ENCODE peak calls at places on chromosomes 6 and 20, in four cellular contexts. P, H, T and R are unnamed samples.

GRCh38 chr6:24193364-24193763 is 67.3 kb downstream of the NRSN1 start:
- DNase-seq in P (no peak), H (no peak), T (no peak), R (no peak)

GRCh38 chr6:21199246-21199645 is 394.3 kb upstream of the SOX4 start:
- DNase-seq in P (no peak), H (no peak), T (peak), R (no peak)

GRCh38 chr20:19937651-19938420 is 79.3 kb upstream of the NAA20 start:
- DNase-seq in P (no peak), H (peak), T (no peak), R (peak)

GRCh38 chr20:24672886-24673677 is 203.7 kb downstream of the SYNDIG1 start:
- DNase-seq in P (peak), H (no peak), T (no peak), R (no peak)

GRCh38 chr6:39791850-39792500 is at the start of gene DAAM2:
- DNase-seq in P (peak), H (no peak), T (peak), R (no peak)

GRCh38 chr20:36866681-36867485 is 9.1 kb upstream of the TLDC2 start:
- DNase-seq in P (no peak), H (no peak), T (no peak), R (peak)

GRCh38 chr6:43125119-43125518 is 46.0 kb upstream of the SRF start:
- DNase-seq in P (peak), H (no peak), T (no peak), R (no peak)

GRCh38 chr20:4720121-4720976 is 1.4 kb upstream of the PRND start:
- DNase-seq in P (peak), H (peak), T (peak), R (peak)

GRCh38 chr6:112202639-112203341 is 51.6 kb downstream of the LAMA4 start:
- DNase-seq in P (no peak), H (no peak), T (peak), R (peak)

GRCh38 chr20:44071057-44071456 is 115.9 kb downstream of the JPH2 start:
- DNase-seq in P (no peak), H (no peak), T (no peak), R (no peak)

DNA sequence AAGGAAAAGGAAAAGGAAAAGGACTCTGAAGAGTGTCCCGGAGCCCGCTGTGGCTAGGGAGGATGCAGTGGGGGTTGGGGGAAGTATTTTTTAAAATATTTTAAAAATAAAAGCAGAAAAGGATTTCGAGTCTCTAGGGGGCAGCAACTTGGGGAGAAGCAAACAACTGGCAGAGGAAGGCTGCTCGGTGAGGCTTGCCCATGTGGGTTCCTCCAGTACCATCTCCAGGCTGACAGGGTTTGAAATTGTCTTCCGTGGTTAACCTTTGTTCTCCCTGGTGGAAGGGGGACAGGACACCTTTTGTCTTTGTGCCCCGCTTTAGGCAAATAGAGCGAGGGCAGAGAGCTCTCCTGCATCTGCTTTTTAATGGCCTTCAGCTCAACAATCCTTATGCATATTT is 60.4 kb upstream of the SNX9 start:
- DNase-seq in P (no peak), H (peak), T (no peak), R (no peak)
- TF ChIP-seq CTCF in P (no peak), H (no peak), T (no peak), R (no peak)

GRCh38 chr6:107152633-107153032 is 37.3 kb upstream of the BEND3 start:
- DNase-seq in P (no peak), H (no peak), T (no peak), R (no peak)

GRCh38 chr6:107153061-107153460 is 37.7 kb upstream of the BEND3 start:
- DNase-seq in P (no peak), H (no peak), T (no peak), R (no peak)

DNA sequence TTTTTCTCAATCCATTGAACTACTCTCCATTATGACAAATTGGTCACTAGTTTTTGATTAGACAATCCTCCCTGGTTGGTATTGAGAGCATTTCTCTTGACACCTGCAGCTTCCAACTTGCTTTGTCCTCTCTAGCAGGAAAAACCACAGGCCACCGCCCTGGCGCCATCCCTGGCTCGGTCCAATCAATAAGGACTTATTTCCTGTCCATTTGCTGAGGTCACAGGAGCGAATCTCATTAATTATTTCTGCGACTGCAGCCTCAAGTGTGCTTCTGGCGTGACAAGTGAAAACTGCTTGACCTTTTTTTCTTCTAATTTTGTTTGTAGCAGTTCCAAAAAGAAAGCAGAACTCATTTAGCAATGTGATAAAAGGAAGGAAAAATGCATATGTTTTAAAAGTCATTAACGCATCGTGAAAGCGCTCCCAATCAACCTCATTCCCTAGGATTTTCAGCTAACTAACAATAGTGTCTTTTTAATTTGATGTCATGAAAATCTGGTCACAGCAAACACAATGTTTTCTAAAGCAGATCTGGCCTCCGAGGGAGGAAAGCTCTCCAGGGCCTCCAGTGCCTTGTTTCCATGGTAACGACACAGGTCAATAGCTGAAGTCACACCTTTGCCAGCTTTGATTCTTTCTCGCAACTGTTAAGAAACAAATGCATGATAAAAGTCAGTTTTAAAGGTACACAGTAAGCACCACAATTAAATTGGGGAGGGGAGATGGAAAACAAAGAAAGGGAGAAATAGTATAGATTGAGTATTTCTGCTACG is 39.0 kb upstream of the BEND3 start:
- DNase-seq in P (no peak), H (no peak), T (peak), R (no peak)
- H3K4me3 ChIP-seq in P (no peak), H (no peak), T (peak), R (no peak)

DNA sequence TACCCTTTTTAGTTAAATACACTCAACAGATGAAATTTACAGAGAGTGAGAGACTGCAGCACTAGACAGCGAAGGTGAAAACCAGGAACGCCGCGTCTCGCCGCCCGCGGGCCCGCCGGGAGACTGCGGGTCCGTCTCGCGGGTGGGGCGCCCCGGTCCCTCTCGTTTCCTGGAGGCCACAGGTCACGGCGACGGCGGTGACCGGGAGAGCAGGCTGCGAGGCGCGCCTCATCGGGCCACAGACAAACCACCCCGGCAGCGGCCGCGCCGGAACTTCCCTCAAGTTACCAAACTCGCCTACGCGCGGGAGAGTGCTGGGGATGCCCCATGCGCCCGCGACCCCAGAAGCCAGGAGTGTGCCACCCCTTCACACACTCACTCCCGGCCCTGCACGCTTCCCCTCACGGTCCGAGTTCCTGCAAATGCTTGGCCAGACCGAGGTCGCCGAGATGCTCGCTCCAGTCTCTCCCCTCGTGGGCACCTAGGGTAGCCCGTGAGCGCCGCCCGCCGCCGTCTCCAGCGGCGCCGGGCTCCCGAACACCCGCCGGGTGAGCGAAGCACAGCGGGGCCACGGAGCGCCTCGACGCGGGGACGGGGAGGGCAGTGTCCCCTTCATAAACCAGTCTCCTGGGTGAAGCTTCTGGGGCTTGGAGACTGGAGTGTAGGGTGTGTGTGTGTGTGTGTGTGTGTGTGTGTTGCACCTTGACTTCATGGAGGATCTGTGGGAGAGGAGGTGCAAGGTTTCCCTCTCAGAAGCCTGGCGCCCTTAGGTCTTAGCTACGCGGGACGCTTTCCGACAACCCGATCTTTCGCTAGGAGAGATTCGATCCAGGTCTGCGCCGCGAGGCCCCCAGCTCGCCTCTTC is 1.4 kb downstream of the BACH2 start:
- DNase-seq in P (peak), H (peak), T (peak), R (peak)
- TF ChIP-seq CTCF in P (peak), H (no peak), T (no peak), R (peak)

GRCh38 chr20:62534526-62535221 is 58.9 kb upstream of the GATA5 start:
- DNase-seq in P (no peak), H (no peak), T (no peak), R (no peak)
- H3K4me3 ChIP-seq in P (no peak), H (no peak), T (no peak), R (no peak)

DNA sequence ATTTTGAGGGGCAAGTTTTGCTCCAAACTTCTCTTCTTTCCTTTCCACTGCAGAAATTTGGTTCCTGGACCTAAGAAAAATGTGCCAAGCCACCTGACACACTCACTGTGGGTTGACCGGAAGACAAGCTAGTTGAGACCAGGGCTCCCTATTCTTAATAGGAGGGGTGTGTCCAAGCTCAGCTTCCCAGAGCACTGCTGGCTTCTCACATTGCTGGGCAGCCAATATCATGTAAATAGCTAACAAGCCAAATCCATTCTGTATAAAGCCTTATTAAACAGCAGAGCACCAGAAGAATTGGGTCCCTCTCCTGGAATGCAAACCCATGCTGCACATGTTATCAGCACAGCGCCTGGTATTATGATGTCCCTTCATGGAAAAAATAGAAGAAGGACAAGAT is 17.0 kb upstream of the SAMD3 start:
- DNase-seq in P (no peak), H (no peak), T (no peak), R (no peak)
- TF ChIP-seq CTCF in P (no peak), H (no peak), T (no peak), R (no peak)

GRCh38 chr6:31466466-31466865 is 31.5 kb upstream of the MICB start:
- DNase-seq in P (no peak), H (no peak), T (no peak), R (no peak)

GRCh38 chr6:31467151-31467550 is 30.8 kb upstream of the MICB start:
- DNase-seq in P (no peak), H (no peak), T (peak), R (no peak)

GRCh38 chr6:31465185-31465536 is 32.8 kb upstream of the MICB start:
- DNase-seq in P (no peak), H (no peak), T (no peak), R (no peak)

GRCh38 chr6:31464252-31465184 is 33.4 kb upstream of the MICB start:
- DNase-seq in P (no peak), H (no peak), T (no peak), R (no peak)

DNA sequence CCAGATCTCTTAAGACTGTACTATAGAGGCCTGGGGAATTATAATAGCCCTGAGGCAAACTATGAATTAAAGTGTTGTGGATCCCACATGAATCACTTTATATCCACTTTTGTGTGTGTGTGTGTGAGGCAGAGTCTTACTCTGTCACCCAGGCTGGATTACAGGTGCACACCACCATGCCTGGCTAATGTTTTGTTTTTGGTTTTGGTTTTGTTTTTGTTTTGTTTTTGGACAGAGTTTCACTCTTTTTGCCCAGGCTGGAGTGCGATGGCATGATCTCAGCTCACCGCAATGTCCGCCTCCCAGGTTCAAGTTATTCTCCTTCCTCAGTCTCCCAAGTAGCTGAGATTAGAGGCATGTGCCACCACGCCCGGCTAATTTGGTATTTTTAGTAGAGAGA is 32.2 kb upstream of the MICB start:
- DNase-seq in P (no peak), H (no peak), T (no peak), R (no peak)
- H3K4me3 ChIP-seq in P (no peak), H (no peak), T (no peak), R (no peak)

GRCh38 chr6:408599-409102 is 17.1 kb downstream of the IRF4 start:
- DNase-seq in P (no peak), H (peak), T (peak), R (peak)
- TF ChIP-seq CTCF in P (no peak), H (peak), T (peak), R (no peak)

GRCh38 chr6:154448448-154449096 is 61.9 kb downstream of the CNKSR3 start:
- DNase-seq in P (no peak), H (no peak), T (no peak), R (no peak)
- H3K4me3 ChIP-seq in P (no peak), H (no peak), T (no peak), R (no peak)